ENCODE peak calls at places on chromosomes 3 and 15, in five cellular contexts. One of them, this sample, is unnamed.

GRCh38 chr15:35206060-35206675 is 121.1 kb upstream of the NANOGP8 start:
- DNase-seq in GM23338: peak; percentile 73
- DNase-seq in neural progenitor cell: peak; percentile 12
- DNase-seq in GM23248: no peak
- DNase-seq in HCT116: peak; percentile 7
- DNase-seq in this sample: peak; percentile 74

GRCh38 chr3:16658004-16658932 is 53.0 kb upstream of the DAZL start:
- DNase-seq in GM23338: peak; percentile 69
- DNase-seq in neural progenitor cell: peak; percentile 89
- DNase-seq in GM23248: no peak
- DNase-seq in HCT116: no peak
- DNase-seq in this sample: no peak

GRCh38 chr15:62362608-62363007 is 197.5 kb upstream of the C2CD4B start:
- DNase-seq in GM23338: no peak
- DNase-seq in neural progenitor cell: no peak
- DNase-seq in GM23248: peak; percentile 95
- DNase-seq in HCT116: no peak
- DNase-seq in this sample: no peak

GRCh38 chr3:47482411-47482810 is 6.7 kb upstream of the SCAP start:
- DNase-seq in GM23338: peak; percentile 43
- DNase-seq in neural progenitor cell: peak; percentile 23
- DNase-seq in GM23248: no peak
- DNase-seq in HCT116: no peak
- DNase-seq in this sample: no peak

GRCh38 chr15:33086500-33087141 is 107.9 kb downstream of the FMN1 start:
- DNase-seq in GM23338: peak; percentile 70
- DNase-seq in neural progenitor cell: peak; percentile 59
- DNase-seq in GM23248: peak; percentile 81
- DNase-seq in HCT116: peak; percentile 42
- DNase-seq in this sample: peak; percentile 84

GRCh38 chr3:187243933-187244564 is 46.8 kb downstream of the RTP1 start:
- DNase-seq in GM23338: no peak
- DNase-seq in neural progenitor cell: no peak
- DNase-seq in GM23248: peak; percentile 88
- DNase-seq in HCT116: no peak
- DNase-seq in this sample: peak; percentile 7

GRCh38 chr3:16064660-16065414 is 109.6 kb upstream of the GALNT15 start:
- DNase-seq in GM23338: no peak
- DNase-seq in neural progenitor cell: no peak
- DNase-seq in GM23248: peak; percentile 92
- DNase-seq in HCT116: no peak
- DNase-seq in this sample: peak; percentile 53

GRCh38 chr3:150528359-150528797 is 17.9 kb downstream of the SERP1 start:
- DNase-seq in GM23338: no peak
- DNase-seq in neural progenitor cell: no peak
- DNase-seq in GM23248: peak; percentile 51
- DNase-seq in HCT116: no peak
- DNase-seq in this sample: peak; percentile 56

GRCh38 chr15:88493811-88494210 is 26.3 kb downstream of the MRPS11 start:
- DNase-seq in GM23338: no peak
- DNase-seq in neural progenitor cell: no peak
- DNase-seq in GM23248: no peak
- DNase-seq in HCT116: no peak
- DNase-seq in this sample: no peak

DNA sequence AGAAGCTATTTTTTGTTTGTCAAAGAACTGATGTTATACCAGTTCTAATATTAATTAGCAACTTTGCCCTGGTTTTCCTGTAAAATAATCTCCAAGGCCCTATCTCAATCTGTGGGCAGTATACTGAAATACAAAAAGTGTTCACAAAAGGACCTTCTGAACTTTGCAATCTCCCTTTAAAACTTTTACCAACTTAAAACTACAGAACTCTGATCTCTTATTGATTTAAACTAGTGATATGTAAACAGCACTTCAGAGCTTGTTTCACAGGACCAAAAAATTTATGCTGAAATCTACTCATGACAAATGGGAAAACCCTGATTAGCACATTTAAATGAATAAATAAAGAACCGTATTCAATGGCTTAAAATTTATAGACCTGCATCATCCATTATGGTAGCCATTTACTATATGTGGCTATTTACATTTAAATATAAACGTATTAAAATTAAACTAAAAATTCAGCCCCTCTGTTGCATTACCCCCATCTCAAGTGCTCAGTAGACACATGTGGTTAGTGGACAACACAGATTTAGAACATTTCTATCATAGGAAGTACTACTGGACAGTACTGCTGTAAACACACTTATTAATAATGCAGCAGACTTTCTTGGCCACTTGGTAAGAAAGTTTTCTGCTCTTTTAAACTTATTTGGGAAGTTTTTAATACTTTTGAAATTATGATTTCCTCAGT is 12.0 kb downstream of the AGTR1 start:
- DNase-seq in GM23338: no peak
- DNase-seq in neural progenitor cell: no peak
- DNase-seq in GM23248: no peak
- DNase-seq in HCT116: no peak
- DNase-seq in this sample: no peak
- H3K4me1 ChIP-seq in GM23338: no peaks in the 10 kb centered on the region
- H3K4me1 ChIP-seq in neural progenitor cell: no peaks in the 10 kb centered on the region
- H3K4me1 ChIP-seq in GM23248: peaks cover 22% of the 10 kb centered on the region
- H3K4me1 ChIP-seq in HCT116: peaks cover 5% of the 10 kb centered on the region
- H3K4me1 ChIP-seq in this sample: peaks cover 10% of the 10 kb centered on the region

GRCh38 chr15:57373251-57373881 is 2.9 kb upstream of the CGNL1 start:
- DNase-seq in GM23338: no peak
- DNase-seq in neural progenitor cell: no peak
- DNase-seq in GM23248: no peak
- DNase-seq in HCT116: no peak
- DNase-seq in this sample: no peak
- TF ChIP-seq EZH2 in GM23338: no peak
- TF ChIP-seq EZH2 in neural progenitor cell: no peak
- TF ChIP-seq EZH2 in GM23248: no peak
- TF ChIP-seq EZH2 in HCT116: no peak
- TF ChIP-seq EZH2 in this sample: no peak

GRCh38 chr3:157128771-157129671 is 30.9 kb downstream of the CCNL1 start:
- DNase-seq in GM23338: peak; percentile 40
- DNase-seq in neural progenitor cell: peak; percentile 16
- DNase-seq in GM23248: peak; percentile 54
- DNase-seq in HCT116: peak; percentile 22
- DNase-seq in this sample: peak; percentile 82

GRCh38 chr3:157127831-157128767 is 31.8 kb downstream of the CCNL1 start:
- DNase-seq in GM23338: no peak
- DNase-seq in neural progenitor cell: no peak
- DNase-seq in GM23248: peak; percentile 94
- DNase-seq in HCT116: peak; percentile 75
- DNase-seq in this sample: peak; percentile 85

GRCh38 chr3:157130138-157130880 is 29.6 kb downstream of the CCNL1 start:
- DNase-seq in GM23338: peak; percentile 91
- DNase-seq in neural progenitor cell: peak; percentile 85
- DNase-seq in GM23248: peak; percentile 75
- DNase-seq in HCT116: peak; percentile 80
- DNase-seq in this sample: peak; percentile 95

GRCh38 chr3:157130881-157131251 is 29.1 kb downstream of the CCNL1 start:
- DNase-seq in GM23338: peak; percentile 53
- DNase-seq in neural progenitor cell: peak; percentile 15
- DNase-seq in GM23248: no peak
- DNase-seq in HCT116: no peak
- DNase-seq in this sample: no peak

DNA sequence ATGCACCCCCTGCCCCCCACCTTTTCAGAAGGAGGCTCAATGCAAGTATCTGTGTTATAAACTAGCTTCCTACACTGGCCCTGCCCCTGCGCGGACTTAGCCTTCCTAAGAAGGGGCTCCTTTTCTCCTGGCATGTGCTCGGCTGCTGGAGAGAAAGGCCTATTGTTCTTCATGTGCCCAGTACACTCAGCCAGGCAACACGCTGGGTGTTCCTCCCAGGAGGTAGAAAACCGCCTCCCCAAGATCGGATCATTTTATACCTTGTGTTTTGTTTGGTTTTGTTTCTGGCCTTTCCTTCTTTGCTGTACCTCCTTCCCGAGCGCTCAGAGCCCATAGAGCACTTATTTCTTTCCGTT is 30.2 kb downstream of the CCNL1 start:
- DNase-seq in GM23338: peak; percentile 46
- DNase-seq in neural progenitor cell: peak; percentile 71
- DNase-seq in GM23248: no peak
- DNase-seq in HCT116: peak; percentile 74
- DNase-seq in this sample: peak; percentile 63
- H3K4me1 ChIP-seq in GM23338: peaks cover 17% of the 10 kb centered on the region
- H3K4me1 ChIP-seq in neural progenitor cell: peaks cover 22% of the 10 kb centered on the region
- H3K4me1 ChIP-seq in GM23248: peaks cover 65% of the 10 kb centered on the region
- H3K4me1 ChIP-seq in HCT116: peaks cover 87% of the 10 kb centered on the region
- H3K4me1 ChIP-seq in this sample: peaks cover 98% of the 10 kb centered on the region

GRCh38 chr3:120850326-120851295 is 57.4 kb upstream of the STXBP5L start:
- DNase-seq in GM23338: no peak
- DNase-seq in neural progenitor cell: no peak
- DNase-seq in GM23248: peak; percentile 81
- DNase-seq in HCT116: no peak
- DNase-seq in this sample: no peak
- TF ChIP-seq EZH2 in GM23338: no peak
- TF ChIP-seq EZH2 in neural progenitor cell: no peak
- TF ChIP-seq EZH2 in GM23248: no peak
- TF ChIP-seq EZH2 in HCT116: no peak
- TF ChIP-seq EZH2 in this sample: no peak

GRCh38 chr15:98798375-98798893 is 150.1 kb downstream of the IGF1R start:
- DNase-seq in GM23338: no peak
- DNase-seq in neural progenitor cell: no peak
- DNase-seq in GM23248: no peak
- DNase-seq in HCT116: no peak
- DNase-seq in this sample: no peak
- H3K4me1 ChIP-seq in GM23338: peaks cover 84% of the 10 kb centered on the region
- H3K4me1 ChIP-seq in neural progenitor cell: peaks cover 52% of the 10 kb centered on the region
- H3K4me1 ChIP-seq in GM23248: peaks cover 35% of the 10 kb centered on the region
- H3K4me1 ChIP-seq in HCT116: peaks cover 48% of the 10 kb centered on the region
- H3K4me1 ChIP-seq in this sample: peaks cover 26% of the 10 kb centered on the region

GRCh38 chr3:196320110-196320509 is 2.1 kb upstream of the DYNLT2B start:
- DNase-seq in GM23338: no peak
- DNase-seq in neural progenitor cell: no peak
- DNase-seq in GM23248: no peak
- DNase-seq in HCT116: no peak
- DNase-seq in this sample: no peak
- TF ChIP-seq EZH2 in GM23338: no peak
- TF ChIP-seq EZH2 in neural progenitor cell: no peak
- TF ChIP-seq EZH2 in GM23248: no peak
- TF ChIP-seq EZH2 in HCT116: no peak
- TF ChIP-seq EZH2 in this sample: no peak

GRCh38 chr3:99638244-99638948 is at the start of gene COL8A1:
- DNase-seq in GM23338: peak; percentile 77
- DNase-seq in neural progenitor cell: peak; percentile 57
- DNase-seq in GM23248: peak; percentile 66
- DNase-seq in HCT116: no peak
- DNase-seq in this sample: peak; percentile 76
- H3K4me1 ChIP-seq in GM23338: peaks cover 58% of the 10 kb centered on the region
- H3K4me1 ChIP-seq in neural progenitor cell: peaks cover 4% of the 10 kb centered on the region
- H3K4me1 ChIP-seq in GM23248: peaks cover 51% of the 10 kb centered on the region
- H3K4me1 ChIP-seq in HCT116: peaks cover 5% of the 10 kb centered on the region
- H3K4me1 ChIP-seq in this sample: peaks cover 36% of the 10 kb centered on the region

DNA sequence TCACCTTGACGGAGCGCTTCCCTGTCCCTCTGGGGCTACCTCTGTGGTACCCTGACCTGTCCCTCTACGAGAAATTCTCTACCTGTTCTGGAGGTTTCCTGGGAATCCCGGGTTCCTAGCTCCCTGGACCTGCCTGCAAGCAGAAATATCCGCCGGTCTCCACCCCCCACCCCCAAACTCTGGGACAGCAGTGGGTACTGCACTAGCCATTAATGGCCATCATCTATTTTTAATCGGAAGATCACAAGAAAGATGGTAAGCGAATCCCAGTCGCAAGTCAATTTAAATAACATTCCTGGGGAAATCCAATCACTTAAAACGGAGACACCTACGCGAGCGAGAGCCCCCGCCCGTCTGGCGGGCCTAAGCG is 426 bp upstream of the C3orf80 start:
- DNase-seq in GM23338: no peak
- DNase-seq in neural progenitor cell: no peak
- DNase-seq in GM23248: no peak
- DNase-seq in HCT116: no peak
- DNase-seq in this sample: no peak
- TF ChIP-seq EZH2 in GM23338: no peak
- TF ChIP-seq EZH2 in neural progenitor cell: peak; percentile 85
- TF ChIP-seq EZH2 in GM23248: no peak
- TF ChIP-seq EZH2 in HCT116: no peak
- TF ChIP-seq EZH2 in this sample: no peak

DNA sequence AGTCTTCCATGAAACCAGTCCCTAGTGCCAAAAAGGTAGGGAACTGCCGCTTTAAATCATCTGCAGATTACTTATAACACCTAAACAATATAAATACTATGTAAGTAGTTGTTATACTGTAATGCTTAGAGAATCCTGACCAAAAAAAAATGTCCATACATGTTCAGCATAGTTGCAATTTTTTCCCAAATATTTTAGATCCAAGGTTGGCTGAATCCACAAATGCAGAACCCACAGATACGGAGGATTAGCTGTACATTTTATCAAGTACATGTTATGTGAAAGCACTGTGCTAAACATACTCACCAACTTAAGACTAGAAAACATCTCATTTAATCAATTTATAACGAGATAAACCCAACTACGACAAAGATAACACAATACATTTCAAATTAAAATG is 9.3 kb downstream of the MSL2 start:
- DNase-seq in GM23338: no peak
- DNase-seq in neural progenitor cell: no peak
- DNase-seq in GM23248: no peak
- DNase-seq in HCT116: no peak
- DNase-seq in this sample: no peak
- H3K4me1 ChIP-seq in GM23338: peaks cover 58% of the 10 kb centered on the region
- H3K4me1 ChIP-seq in neural progenitor cell: peaks cover 9% of the 10 kb centered on the region
- H3K4me1 ChIP-seq in GM23248: peaks cover 17% of the 10 kb centered on the region
- H3K4me1 ChIP-seq in HCT116: peaks cover 47% of the 10 kb centered on the region
- H3K4me1 ChIP-seq in this sample: peaks cover 16% of the 10 kb centered on the region